ENCODE peak calls at places on chromosomes 5 and 9, in nine cellular contexts. W, V, R, X, C, E, L, N and G are unnamed samples.
A peak's percentile ranks its signal among the peaks of the same experiment; 100 is the strongest.

GRCh38 chr5:80275347-80275746 is 19.5 kb upstream of the SERINC5 start:
- DNase-seq in X (no peak), C (peak; percentile 48), V (no peak), L (no peak), W (peak; percentile 21), R (no peak), N (peak; percentile 35), E (peak; percentile 54), G (no peak)

GRCh38 chr5:40428129-40428528 is 251.6 kb upstream of the PTGER4 start:
- DNase-seq in X (no peak), N (no peak), V (no peak), R (no peak), C (no peak), L (peak; percentile 28), E (no peak), W (peak; percentile 64), G (peak; percentile 70)

GRCh38 chr9:97503862-97504210 is 2.4 kb downstream of the TMOD1 start:
- DNase-seq in E (no peak), V (no peak), C (no peak), R (no peak), X (no peak), W (no peak), N (no peak), L (no peak), G (no peak)

GRCh38 chr9:99436636-99437035 is 214.6 kb downstream of the SEC61B start:
- DNase-seq in R (no peak), C (no peak), W (no peak), X (no peak), V (no peak), L (no peak), N (no peak), E (no peak), G (no peak)

GRCh38 chr5:15238006-15238405 is 262.0 kb upstream of the FBXL7 start:
- DNase-seq in C (no peak), L (no peak), R (no peak), V (no peak), W (no peak), X (no peak), E (no peak), N (no peak), G (no peak)

GRCh38 chr9:16715404-16715803 is 155.1 kb downstream of the BNC2 start:
- DNase-seq in V (no peak), R (no peak), E (no peak), X (no peak), C (no peak), N (no peak), W (peak; percentile 73), L (no peak), G (no peak)

GRCh38 chr5:32541241-32541640 is 44.1 kb upstream of the SUB1 start:
- DNase-seq in E (no peak), L (no peak), X (no peak), C (no peak), N (no peak), W (peak; percentile 22), R (no peak), V (no peak), G (no peak)

GRCh38 chr9:96149142-96149541 is 152.8 kb downstream of the HSD17B3 start:
- DNase-seq in N (no peak), L (no peak), R (no peak), C (no peak), V (no peak), X (no peak), W (no peak), E (peak; percentile 71), G (no peak)

GRCh38 chr9:111298831-111299603 is 31.0 kb downstream of the OR2K2 start:
- DNase-seq in E (peak; percentile 69), C (no peak), X (peak; percentile 38), W (peak; percentile 81), L (peak; percentile 59), N (peak; percentile 20), V (peak; percentile 8), R (peak; percentile 41), G (peak; percentile 39)

GRCh38 chr9:108869092-108869725 is 7.1 kb downstream of the ACTL7A start:
- DNase-seq in C (no peak), N (no peak), W (peak; percentile 36), X (no peak), V (peak; percentile 64), R (no peak), E (no peak), L (no peak), G (peak; percentile 65)

GRCh38 chr5:15539951-15540350 is 40.0 kb downstream of the FBXL7 start:
- DNase-seq in E (no peak), W (peak; percentile 16), C (no peak), X (no peak), R (no peak), N (no peak), V (no peak), L (no peak), G (no peak)

GRCh38 chr5:170416526-170416925 is 27.4 kb upstream of the KCNMB1 start:
- DNase-seq in E (no peak), N (peak; percentile 31), V (no peak), L (no peak), W (no peak), X (no peak), C (no peak), R (no peak), G (no peak)

GRCh38 chr5:65721050-65721774 is 697 bp downstream of the SGTB start:
- DNase-seq in R (peak; percentile 44), W (peak; percentile 83), X (peak; percentile 66), E (peak; percentile 70), V (peak; percentile 20), L (peak; percentile 69), C (peak; percentile 45), N (peak; percentile 14), G (peak; percentile 46)

DNA sequence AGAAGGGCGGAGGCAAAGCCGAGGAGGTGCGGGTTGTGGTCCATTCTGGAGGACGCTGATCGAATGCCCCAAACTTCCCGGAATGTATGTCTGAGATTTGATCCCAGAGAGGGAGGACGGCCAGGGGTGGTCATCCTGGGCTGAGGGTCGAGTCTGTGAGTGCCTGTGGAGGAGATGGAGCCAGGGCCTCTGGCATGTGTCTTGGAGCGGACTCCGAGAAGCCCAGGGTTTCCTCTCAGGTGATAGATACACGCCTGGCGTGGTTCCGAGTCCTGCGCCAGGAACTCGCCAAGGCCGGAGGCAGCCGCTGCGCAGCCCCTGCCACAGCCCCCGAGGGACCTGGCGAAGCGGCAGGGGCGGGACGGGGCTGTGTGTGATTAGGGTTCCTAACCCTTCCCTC is 363 bp downstream of the ZNF454 start:
- DNase-seq in V (no peak), C (no peak), N (no peak), E (peak; percentile 48), L (peak; percentile 30), X (peak; percentile 13), R (no peak), W (no peak), G (no peak)
- H3K9me3 ChIP-seq in V (peaks cover 7% of the 10 kb centered on the region), C (peaks cover 60% of the 10 kb centered on the region), N (peaks cover 20% of the 10 kb centered on the region), E (no peaks in the 10 kb centered on the region), L (peaks cover 57% of the 10 kb centered on the region), X (no peaks in the 10 kb centered on the region), R (peaks cover 84% of the 10 kb centered on the region), W (peaks cover 67% of the 10 kb centered on the region), G (peaks cover 66% of the 10 kb centered on the region)

DNA sequence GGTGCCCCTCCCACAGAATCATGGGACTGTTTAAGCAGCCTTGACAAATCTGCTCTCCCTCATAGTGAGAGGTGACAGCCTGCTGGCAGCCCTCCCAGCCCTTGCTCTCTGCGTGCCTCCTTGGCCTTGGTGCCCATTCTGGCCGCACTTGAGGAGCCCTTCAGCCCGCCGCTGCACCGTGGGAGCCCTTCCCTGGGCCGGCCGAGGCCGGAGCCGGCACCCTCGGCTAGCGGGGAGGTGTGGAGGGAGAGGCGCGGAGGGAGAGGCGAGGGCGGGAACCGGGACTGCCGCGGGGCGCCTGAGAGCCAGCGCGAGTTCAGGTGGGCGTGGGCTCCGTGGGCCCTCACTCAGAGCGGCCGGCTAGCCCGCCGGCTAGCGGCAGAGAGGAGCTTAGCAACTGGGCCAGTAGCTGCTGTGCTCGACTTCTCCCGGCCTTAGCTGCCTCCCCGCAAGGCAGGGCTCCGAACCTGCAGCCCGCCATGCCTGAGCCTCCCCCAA is 125.9 kb upstream of the MYO10 start:
- DNase-seq in W (no peak), V (no peak), N (no peak), C (peak; percentile 39), X (no peak), R (no peak), L (peak; percentile 16), E (peak; percentile 52), G (no peak)
- H3K9me3 ChIP-seq in W (no peaks in the 10 kb centered on the region), V (no peaks in the 10 kb centered on the region), N (no peaks in the 10 kb centered on the region), C (no peaks in the 10 kb centered on the region), X (no peaks in the 10 kb centered on the region), R (no peaks in the 10 kb centered on the region), L (no peaks in the 10 kb centered on the region), E (no peaks in the 10 kb centered on the region), G (no peaks in the 10 kb centered on the region)

GRCh38 chr9:70535546-70536323 is 121.3 kb upstream of the KLF9 start:
- DNase-seq in W (no peak), E (no peak), X (no peak), R (no peak), V (no peak), N (no peak), L (no peak), C (no peak), G (peak; percentile 9)

GRCh38 chr9:70537084-70537483 is 122.6 kb upstream of the KLF9 start:
- DNase-seq in C (no peak), E (no peak), N (no peak), V (no peak), R (no peak), L (no peak), W (no peak), X (no peak), G (no peak)

GRCh38 chr9:70539526-70539925 is 125.1 kb upstream of the KLF9 start:
- DNase-seq in C (no peak), V (no peak), W (peak; percentile 61), E (no peak), N (no peak), L (no peak), R (peak; percentile 19), X (no peak), G (no peak)

GRCh38 chr9:70540016-70540415 is 125.6 kb upstream of the KLF9 start:
- DNase-seq in N (no peak), R (no peak), L (no peak), X (no peak), W (peak; percentile 55), E (no peak), C (no peak), V (no peak), G (no peak)

DNA sequence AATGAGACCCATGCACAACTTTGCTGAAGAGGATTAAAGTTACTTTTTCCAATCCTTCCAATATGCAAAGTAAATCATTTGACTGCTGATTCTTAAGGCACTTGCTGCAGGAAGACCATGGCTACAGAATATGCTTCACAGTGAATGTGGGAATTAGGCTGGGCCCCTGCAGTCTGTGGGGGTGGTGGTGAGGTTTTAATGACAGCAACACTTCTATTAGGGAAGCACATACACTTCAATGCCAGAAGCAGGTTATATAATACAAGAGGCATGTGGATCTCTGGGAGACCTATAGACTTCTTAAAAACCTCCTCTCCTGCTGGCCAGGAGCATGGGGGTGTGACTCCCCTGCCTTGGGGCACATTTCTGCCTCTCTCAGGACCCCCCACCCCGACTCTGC is 124.5 kb upstream of the KLF9 start:
- DNase-seq in C (no peak), W (no peak), X (no peak), N (no peak), V (no peak), E (no peak), R (no peak), L (no peak), G (no peak)
- H3K9me3 ChIP-seq in C (no peaks in the 10 kb centered on the region), W (no peaks in the 10 kb centered on the region), X (no peaks in the 10 kb centered on the region), N (no peaks in the 10 kb centered on the region), V (no peaks in the 10 kb centered on the region), E (no peaks in the 10 kb centered on the region), R (no peaks in the 10 kb centered on the region), L (no peaks in the 10 kb centered on the region), G (no peaks in the 10 kb centered on the region)

DNA sequence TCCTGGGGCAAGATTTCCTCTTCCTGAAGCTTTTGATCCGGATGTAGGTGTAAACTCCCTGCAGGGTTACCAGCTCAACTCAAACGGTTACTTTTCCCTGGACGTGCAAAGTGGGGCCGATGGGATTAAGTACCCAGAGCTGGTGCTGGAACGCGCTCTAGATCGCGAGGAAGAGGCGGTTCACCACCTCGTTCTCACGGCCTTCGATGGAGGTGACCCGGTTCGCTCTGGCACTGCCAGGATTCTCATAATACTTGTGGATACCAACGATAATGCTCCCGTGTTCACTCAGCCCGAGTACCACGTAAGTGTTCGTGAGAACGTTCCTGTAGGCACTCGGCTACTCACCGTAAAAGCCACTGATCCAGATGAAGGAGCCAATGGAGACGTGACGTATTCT is 820 bp downstream of the PCDHGA4 start:
- DNase-seq in C (no peak), L (no peak), W (no peak), N (no peak), V (no peak), R (no peak), X (no peak), E (no peak), G (no peak)
- H3K9me3 ChIP-seq in C (peaks cover 32% of the 10 kb centered on the region), L (peaks cover 98% of the 10 kb centered on the region), W (peaks cover 60% of the 10 kb centered on the region), N (no peaks in the 10 kb centered on the region), V (peaks cover 4% of the 10 kb centered on the region), R (peaks cover 27% of the 10 kb centered on the region), X (peaks cover 14% of the 10 kb centered on the region), E (no peaks in the 10 kb centered on the region), G (peaks cover 43% of the 10 kb centered on the region)